ENCODE peak calls at places on chromosomes 5 and 9, in four cellular contexts. E is heart right ventricle, M is body of pancreas, V is brain microvascular endothelial cell. C is an unnamed sample.

GRCh38 chr5:150616506-150616905 is 24.0 kb upstream of the SYNPO start:
- DNase-seq in M (no peak), E (no peak), V (no peak), C (peak)

GRCh38 chr9:98597372-98597771 is 111.4 kb downstream of the GABBR2 start:
- DNase-seq in V (peak), M (no peak), E (no peak), C (no peak)

GRCh38 chr5:133088064-133088463 is 36.3 kb downstream of the HSPA4 start:
- DNase-seq in V (no peak), M (no peak), E (no peak), C (no peak)

GRCh38 chr5:1511651-1512540 is 11.9 kb downstream of the LPCAT1 start:
- DNase-seq in E (no peak), V (no peak), M (peak), C (peak)

GRCh38 chr9:4588721-4589120 is 73.4 kb upstream of the PLPP6 start:
- DNase-seq in M (no peak), E (no peak), V (no peak), C (no peak)

GRCh38 chr5:142364251-142365145 is 39.7 kb upstream of the SPRY4 start:
- DNase-seq in M (peak), V (no peak), E (peak), C (peak)

GRCh38 chr5:172854451-172854871 is 20.4 kb downstream of the ERGIC1 start:
- DNase-seq in M (peak), E (no peak), V (no peak), C (peak)

GRCh38 chr5:140875085-140876065 is at the start of gene PCDHA12:
- DNase-seq in M (no peak), E (no peak), V (no peak), C (no peak)

GRCh38 chr9:109751253-109751652 is 28.7 kb upstream of the PALM2AKAP2 start:
- DNase-seq in E (no peak), V (no peak), M (no peak), C (no peak)

GRCh38 chr5:68344447-68345111 is 129.0 kb downstream of the PIK3R1 start:
- DNase-seq in M (no peak), V (peak), E (no peak), C (no peak)

GRCh38 chr5:145922059-145922458 is 14.3 kb upstream of the SH3RF2 start:
- DNase-seq in V (no peak), E (no peak), M (no peak), C (no peak)

GRCh38 chr5:145925803-145926202 is 10.6 kb upstream of the SH3RF2 start:
- DNase-seq in E (no peak), M (no peak), V (no peak), C (no peak)

GRCh38 chr5:145924849-145925248 is 11.5 kb upstream of the SH3RF2 start:
- DNase-seq in E (no peak), V (no peak), M (no peak), C (no peak)

GRCh38 chr5:145923405-145923804 is 13.0 kb upstream of the SH3RF2 start:
- DNase-seq in V (no peak), E (no peak), M (no peak), C (no peak)

GRCh38 chr5:145925353-145925752 is 11.0 kb upstream of the SH3RF2 start:
- DNase-seq in E (no peak), M (no peak), V (peak), C (no peak)
- H3K4me3 ChIP-seq in E (no peak), M (no peak), V (no peak), C (no peak)

DNA sequence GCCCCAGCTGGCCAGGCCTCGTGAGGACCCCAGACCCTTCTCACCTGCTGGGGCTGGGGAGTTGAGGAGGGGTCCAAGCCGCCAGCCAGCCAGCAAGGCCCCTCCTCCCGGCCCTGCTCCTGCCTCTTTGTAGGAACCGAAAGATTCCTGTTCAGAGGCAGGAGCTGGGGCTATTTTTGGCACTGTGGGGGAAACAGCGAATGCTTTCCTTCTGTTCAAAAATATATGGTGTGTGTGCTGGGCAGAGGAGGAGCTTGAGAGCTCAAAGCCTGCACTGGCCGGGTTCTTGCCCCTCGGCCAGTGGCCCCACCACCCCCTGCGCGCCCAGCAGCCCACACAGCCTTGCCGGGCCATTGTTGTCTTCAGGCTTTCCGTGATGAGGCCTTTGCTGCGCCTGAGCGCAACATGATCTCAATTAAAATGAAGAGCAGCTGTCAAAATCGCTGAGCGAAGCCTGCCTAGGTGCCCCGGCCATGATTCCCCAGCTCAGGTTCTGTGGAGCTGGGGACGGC is 13.3 kb downstream of the NCS1 start:
- DNase-seq in V (no peak), E (no peak), M (no peak), C (peak)
- H3K4me3 ChIP-seq in V (no peak), E (no peak), M (no peak), C (no peak)

GRCh38 chr5:127089206-127089605 is 15.9 kb upstream of the C5orf63 start:
- DNase-seq in M (no peak), E (no peak), V (no peak), C (no peak)
- H3K4me3 ChIP-seq in M (no peak), E (no peak), V (no peak), C (no peak)

GRCh38 chr5:132013006-132013689 is 1.7 kb upstream of the ACSL6 start:
- DNase-seq in E (peak), M (no peak), V (no peak), C (no peak)

GRCh38 chr5:132010645-132011560 is 555 bp downstream of the ACSL6 start:
- DNase-seq in E (no peak), V (no peak), M (no peak), C (no peak)

GRCh38 chr5:132011561-132012384 is at the start of gene ACSL6:
- DNase-seq in E (no peak), M (peak), V (no peak), C (peak)

GRCh38 chr5:132013711-132014110 is 2.3 kb upstream of the ACSL6 start:
- DNase-seq in V (no peak), E (no peak), M (no peak), C (no peak)

GRCh38 chr5:132012385-132013005 is 1.0 kb upstream of the ACSL6 start:
- DNase-seq in E (peak), M (no peak), V (peak), C (peak)
- H3K4me3 ChIP-seq in E (no peak), M (no peak), V (no peak), C (no peak)

DNA sequence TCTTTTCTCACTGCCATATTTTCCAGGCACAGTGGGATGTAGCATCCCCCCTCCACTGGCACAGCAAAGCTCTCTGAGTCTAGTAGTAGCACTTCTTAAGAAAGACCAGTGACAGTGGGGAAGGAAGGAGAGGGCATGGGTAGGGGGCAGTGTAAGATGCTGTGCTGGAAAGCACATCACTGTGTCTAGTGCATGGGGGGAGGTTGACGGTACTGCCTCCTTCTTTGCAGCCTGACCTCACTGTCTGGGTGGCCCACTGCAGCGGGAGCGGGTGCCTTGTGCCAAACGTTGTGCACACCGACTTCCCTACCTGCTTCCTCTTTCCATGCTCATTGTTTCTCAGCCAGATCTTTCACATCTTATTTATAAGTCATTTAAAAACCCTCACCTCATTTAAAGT is 91.8 kb downstream of the PDE8B start:
- DNase-seq in M (no peak), E (no peak), V (no peak), C (no peak)
- H3K4me3 ChIP-seq in M (no peak), E (no peak), V (no peak), C (no peak)

GRCh38 chr9:503331-503730 is 288.7 kb downstream of the DOCK8 start:
- DNase-seq in E (no peak), M (no peak), V (no peak), C (no peak)
- H3K4me3 ChIP-seq in E (peak), M (no peak), V (no peak), C (peak)

GRCh38 chr5:93589812-93590215 is 6.8 kb downstream of the NR2F1 start:
- DNase-seq in E (no peak), V (no peak), M (no peak), C (peak)
- H3K4me3 ChIP-seq in E (no peak), V (peak), M (no peak), C (no peak)

GRCh38 chr9:34124103-34124502 is 2.4 kb downstream of the DCAF12 start:
- DNase-seq in E (no peak), V (no peak), M (no peak), C (no peak)

GRCh38 chr9:34124923-34125322 is 1.6 kb downstream of the DCAF12 start:
- DNase-seq in V (no peak), E (no peak), M (no peak), C (no peak)

GRCh38 chr9:34125681-34126206 is 754 bp downstream of the DCAF12 start:
- DNase-seq in M (no peak), V (no peak), E (no peak), C (no peak)

GRCh38 chr9:34121996-34122395 is 4.5 kb downstream of the DCAF12 start:
- DNase-seq in M (no peak), V (no peak), E (no peak), C (no peak)

GRCh38 chr9:34123682-34124081 is 2.8 kb downstream of the DCAF12 start:
- DNase-seq in M (no peak), E (peak), V (no peak), C (no peak)
- H3K4me3 ChIP-seq in M (no peak), E (peak), V (no peak), C (no peak)